ENCODE peak calls at places on chromosomes 11 and 22, in eight cellular contexts. W is prostate gland, M is suprapubic skin, N is H1, G is breast epithelium, B is GM12891, U is GM12892, Z is SK-N-SH. Q is an unnamed sample.

GRCh38 chr11:15970506-15971214 is 385.7 kb downstream of the SOX6 start:
- DNase-seq in W (peak), M (no peak), N (no peak), G (no peak), B (no peak), U (no peak), Z (no peak), Q (no peak)

GRCh38 chr11:68525930-68526329 is 65.4 kb downstream of the PPP6R3 start:
- DNase-seq in W (no peak), M (no peak), N (no peak), G (no peak), B (no peak), U (no peak), Z (no peak), Q (no peak)

GRCh38 chr11:134476435-134477021 is 64.5 kb upstream of the B3GAT1 start:
- DNase-seq in W (no peak), M (no peak), N (peak), G (no peak), B (no peak), U (no peak), Z (no peak), Q (no peak)

GRCh38 chr22:27101288-27101687 is 443.9 kb downstream of the MIAT start:
- DNase-seq in W (no peak), M (no peak), N (no peak), G (no peak), B (no peak), U (no peak), Z (no peak), Q (no peak)

GRCh38 chr11:103601230-103601846 is 435.1 kb upstream of the DDI1 start:
- DNase-seq in W (no peak), M (no peak), N (peak), G (no peak), B (peak), U (peak), Z (peak), Q (no peak)

GRCh38 chr22:49514211-49514610 is 313.5 kb downstream of the BRD1 start:
- DNase-seq in W (no peak), M (no peak), N (no peak), G (peak), B (no peak), U (no peak), Z (no peak), Q (no peak)

GRCh38 chr11:113114452-113115027 is 153.3 kb downstream of the NCAM1 start:
- DNase-seq in W (peak), M (no peak), N (peak), G (peak), B (no peak), U (no peak), Z (peak), Q (peak)

GRCh38 chr11:114058026-114058706 is 1.3 kb upstream of the ZBTB16 start:
- DNase-seq in W (no peak), M (peak), N (peak), G (peak), B (no peak), U (no peak), Z (no peak), Q (peak)

GRCh38 chr11:121534131-121535093 is 81.6 kb upstream of the SORL1-AS1 start:
- DNase-seq in W (peak), M (no peak), N (no peak), G (no peak), B (no peak), U (no peak), Z (no peak), Q (no peak)

GRCh38 chr22:48663297-48663696 is 1164.4 kb downstream of the BRD1 start:
- DNase-seq in W (no peak), M (no peak), N (no peak), G (no peak), B (no peak), U (no peak), Z (no peak), Q (no peak)

GRCh38 chr22:19663286-19663815 is 51.0 kb upstream of the SEPTIN5 start:
- DNase-seq in W (no peak), M (no peak), N (no peak), G (no peak), B (no peak), U (no peak), Z (peak), Q (peak)

GRCh38 chr11:134228625-134229024 is 4.2 kb downstream of the VPS26B start:
- DNase-seq in W (no peak), M (no peak), N (no peak), G (no peak), B (peak), U (no peak), Z (no peak), Q (no peak)

GRCh38 chr11:70423523-70424505 is 25.5 kb downstream of the CTTN start:
- DNase-seq in W (no peak), M (no peak), N (no peak), G (no peak), B (peak), U (peak), Z (no peak), Q (peak)

GRCh38 chr11:130817608-130817944 is 98.7 kb downstream of the SNX19 start:
- DNase-seq in W (no peak), M (no peak), N (no peak), G (no peak), B (no peak), U (no peak), Z (no peak), Q (no peak)

GRCh38 chr11:114219559-114220349 is 76.4 kb upstream of the NNMT start:
- DNase-seq in W (no peak), M (no peak), N (no peak), G (no peak), B (no peak), U (no peak), Z (no peak), Q (no peak)

GRCh38 chr11:125886997-125887372 is 483 bp upstream of the HYLS1 start:
- DNase-seq in W (peak), M (peak), N (no peak), G (no peak), B (peak), U (peak), Z (no peak), Q (peak)

GRCh38 chr22:31585161-31585859 is 76.7 kb downstream of the PISD start:
- DNase-seq in W (no peak), M (no peak), N (no peak), G (no peak), B (no peak), U (no peak), Z (no peak), Q (no peak)

GRCh38 chr11:32259641-32260081 is 168.8 kb downstream of the RCN1 start:
- DNase-seq in W (no peak), M (no peak), N (no peak), G (no peak), B (peak), U (peak), Z (no peak), Q (peak)

GRCh38 chr11:6927030-6927617 is 898 bp downstream of the ZNF215 start:
- DNase-seq in W (no peak), M (no peak), N (no peak), G (no peak), B (no peak), U (peak), Z (no peak), Q (no peak)

GRCh38 chr22:24392218-24392931 is 35.0 kb upstream of the ADORA2A start:
- DNase-seq in W (no peak), M (no peak), N (no peak), G (no peak), B (no peak), U (no peak), Z (peak), Q (no peak)

GRCh38 chr11:103594283-103594682 is 442.2 kb upstream of the DDI1 start:
- DNase-seq in W (no peak), M (no peak), N (no peak), G (no peak), B (no peak), U (no peak), Z (no peak), Q (no peak)

GRCh38 chr22:27170491-27170890 is 513.1 kb downstream of the MIAT start:
- DNase-seq in W (no peak), M (no peak), N (no peak), G (no peak), B (no peak), U (no peak), Z (no peak), Q (no peak)

GRCh38 chr11:20278727-20279126 is 84.8 kb upstream of the HTATIP2 start:
- DNase-seq in W (no peak), M (no peak), N (no peak), G (no peak), B (no peak), U (no peak), Z (no peak), Q (no peak)

GRCh38 chr22:44030051-44030701 is 6.1 kb downstream of the PARVB start:
- DNase-seq in W (no peak), M (no peak), N (no peak), G (no peak), B (no peak), U (no peak), Z (no peak), Q (peak)
- TF ChIP-seq POLR2AphosphoS5 in W (no peak), M (no peak), N (no peak), G (no peak), B (no peak), U (no peak), Z (no peak), Q (no peak)

DNA sequence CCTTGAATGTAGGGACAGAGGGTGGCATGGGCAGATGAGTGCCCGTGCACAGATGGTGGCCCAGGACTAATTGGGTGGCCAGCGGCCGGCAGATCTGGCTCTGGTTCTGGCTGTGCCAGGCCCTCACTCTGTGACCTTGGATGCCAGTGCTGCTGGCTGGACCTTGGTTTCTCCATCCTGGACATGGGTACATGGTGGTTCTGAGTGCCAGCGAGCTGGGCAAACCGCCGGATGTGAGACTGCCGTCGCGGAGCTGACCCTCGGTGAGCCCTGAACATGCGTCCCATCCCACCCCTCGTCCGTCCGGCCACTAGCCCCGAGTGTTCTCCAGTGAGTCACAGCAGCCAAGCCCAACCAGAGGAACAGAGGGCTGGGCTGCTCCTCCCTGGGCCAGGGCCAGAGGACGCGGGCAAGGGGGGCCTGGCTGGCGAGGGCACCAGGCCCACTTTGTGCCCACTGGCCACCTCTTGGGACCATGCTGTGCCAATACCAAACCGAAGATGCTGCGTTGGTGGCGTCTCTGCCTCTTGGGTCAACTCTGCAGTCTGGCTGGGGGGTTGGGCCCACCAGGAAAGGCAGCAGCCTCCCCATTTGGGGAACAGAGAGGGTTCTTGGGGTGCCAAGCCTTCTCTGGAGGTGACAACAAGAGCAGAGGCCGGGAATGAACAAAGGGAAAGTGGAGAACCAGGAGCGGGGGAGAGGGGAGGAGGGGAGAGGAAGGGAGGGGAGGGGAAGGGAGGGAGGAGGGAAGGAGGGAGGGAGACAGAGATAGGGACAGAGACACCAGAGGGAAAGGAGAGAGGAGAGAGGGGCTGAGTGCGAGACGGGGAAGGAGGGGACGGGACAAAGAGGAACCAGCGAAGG is 10.7 kb downstream of the LSP1 start:
- DNase-seq in W (peak), M (peak), N (no peak), G (peak), B (no peak), U (no peak), Z (peak), Q (peak)
- TF ChIP-seq POLR2AphosphoS5 in W (peak), M (peak), N (no peak), G (peak), B (peak), U (no peak), Z (no peak), Q (peak)

GRCh38 chr11:62546244-62546936 is at the start of gene AHNAK:
- DNase-seq in W (peak), M (peak), N (peak), G (peak), B (no peak), U (peak), Z (peak), Q (peak)
- TF ChIP-seq POLR2AphosphoS5 in W (peak), M (peak), N (no peak), G (peak), B (no peak), U (no peak), Z (peak), Q (peak)

DNA sequence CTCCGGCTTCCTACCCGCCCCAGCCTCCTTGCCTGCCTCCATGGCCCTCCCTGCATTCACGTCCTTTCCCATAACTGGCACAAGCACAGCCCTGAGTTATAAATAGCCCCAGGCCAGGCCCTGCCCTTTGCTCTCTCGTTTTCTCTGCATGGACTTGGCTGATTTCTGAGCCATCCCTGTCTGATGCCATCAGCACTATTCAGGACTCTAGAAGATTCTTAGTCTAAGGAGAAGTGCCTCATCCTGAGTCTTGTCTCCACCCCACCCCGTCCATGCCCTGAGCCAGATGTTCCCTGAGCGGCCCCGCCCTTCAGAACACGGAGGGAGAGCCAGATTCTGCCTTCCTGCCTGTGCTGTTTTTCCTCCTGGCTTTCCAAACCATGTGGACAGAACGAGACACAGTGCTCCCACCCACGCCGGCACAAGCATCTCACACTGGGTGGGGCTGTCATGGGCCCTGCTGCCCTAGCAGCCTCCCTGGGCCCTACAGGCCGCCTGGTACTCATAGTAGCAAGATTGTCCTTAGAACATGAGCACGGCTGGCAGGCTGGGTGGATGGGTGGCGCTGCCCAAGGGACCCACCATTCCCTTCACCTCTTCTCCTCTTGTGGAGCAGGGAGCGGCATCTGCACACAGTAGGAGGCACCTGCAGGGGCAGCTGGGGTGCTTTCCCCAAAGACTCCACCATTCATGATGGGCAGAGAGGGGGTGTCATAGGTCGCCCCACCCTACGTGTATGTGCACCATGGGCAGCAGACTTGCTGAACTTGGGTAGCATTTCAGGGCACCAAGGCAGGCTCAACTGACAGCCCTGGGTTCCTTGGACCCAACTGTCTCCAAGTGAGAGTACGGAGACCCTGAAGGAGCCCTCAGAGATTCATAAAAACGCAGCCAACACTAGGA is 76.9 kb downstream of the BCR start:
- DNase-seq in W (no peak), M (peak), N (no peak), G (no peak), B (no peak), U (no peak), Z (no peak), Q (peak)
- TF ChIP-seq POLR2AphosphoS5 in W (peak), M (peak), N (no peak), G (no peak), B (no peak), U (no peak), Z (no peak), Q (no peak)

GRCh38 chr22:30398685-30399680 is 2.2 kb downstream of the SEC14L2 start:
- DNase-seq in W (peak), M (no peak), N (no peak), G (no peak), B (no peak), U (no peak), Z (no peak), Q (no peak)
- TF ChIP-seq POLR2AphosphoS5 in W (no peak), M (no peak), N (no peak), G (no peak), B (no peak), U (no peak), Z (no peak), Q (no peak)

GRCh38 chr11:65558002-65558784 is at the start of gene LTBP3:
- DNase-seq in W (peak), M (peak), N (peak), G (no peak), B (peak), U (peak), Z (peak), Q (peak)
- TF ChIP-seq POLR2AphosphoS5 in W (peak), M (no peak), N (no peak), G (peak), B (no peak), U (no peak), Z (no peak), Q (peak)

GRCh38 chr11:43942651-43943356 is 367 bp downstream of the C11orf96 start:
- DNase-seq in W (no peak), M (no peak), N (peak), G (no peak), B (no peak), U (no peak), Z (peak), Q (no peak)
- TF ChIP-seq POLR2AphosphoS5 in W (no peak), M (no peak), N (no peak), G (no peak), B (no peak), U (no peak), Z (no peak), Q (peak)

DNA sequence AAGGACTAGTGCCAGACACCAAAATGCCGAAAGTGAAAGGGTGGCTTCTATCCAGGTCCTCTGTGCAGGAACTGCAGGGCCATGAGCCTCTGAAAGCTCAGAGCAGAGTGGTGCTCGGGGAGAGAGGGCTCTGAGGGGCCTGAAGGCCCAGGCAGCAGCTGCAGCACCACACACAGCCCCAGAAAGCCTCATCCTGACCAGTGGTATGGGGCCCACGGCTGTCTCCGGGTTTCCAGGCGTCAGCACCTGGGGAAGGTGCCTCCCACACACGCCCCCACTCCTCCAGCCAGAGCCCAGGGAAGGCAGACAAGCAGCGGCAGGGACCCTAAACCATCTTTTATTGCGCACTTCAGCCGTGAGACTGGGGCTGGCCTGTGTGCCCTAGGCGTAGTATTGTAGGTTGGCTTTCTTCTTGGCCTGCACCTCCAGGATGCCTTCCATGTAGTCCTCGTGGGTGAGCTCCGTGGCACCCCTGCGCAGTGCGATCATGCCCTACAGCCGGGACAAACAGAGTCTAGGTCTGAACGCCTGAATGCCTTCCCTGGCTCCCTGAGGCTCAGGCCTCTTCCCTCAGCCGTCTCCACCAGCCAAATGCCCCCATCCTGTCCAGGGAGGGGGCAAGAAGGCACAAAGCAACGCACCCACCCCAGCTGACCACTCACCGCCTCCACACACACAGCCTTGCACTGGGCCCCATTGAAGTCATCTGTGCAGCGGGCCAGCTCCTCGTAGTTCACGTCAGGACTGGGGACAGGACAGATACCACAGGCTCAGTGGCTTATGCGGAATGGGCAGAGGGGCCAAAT is 7.6 kb downstream of the PSMC3 start:
- DNase-seq in W (no peak), M (no peak), N (no peak), G (no peak), B (no peak), U (no peak), Z (no peak), Q (peak)
- TF ChIP-seq POLR2AphosphoS5 in W (no peak), M (no peak), N (peak), G (no peak), B (peak), U (peak), Z (no peak), Q (no peak)

DNA sequence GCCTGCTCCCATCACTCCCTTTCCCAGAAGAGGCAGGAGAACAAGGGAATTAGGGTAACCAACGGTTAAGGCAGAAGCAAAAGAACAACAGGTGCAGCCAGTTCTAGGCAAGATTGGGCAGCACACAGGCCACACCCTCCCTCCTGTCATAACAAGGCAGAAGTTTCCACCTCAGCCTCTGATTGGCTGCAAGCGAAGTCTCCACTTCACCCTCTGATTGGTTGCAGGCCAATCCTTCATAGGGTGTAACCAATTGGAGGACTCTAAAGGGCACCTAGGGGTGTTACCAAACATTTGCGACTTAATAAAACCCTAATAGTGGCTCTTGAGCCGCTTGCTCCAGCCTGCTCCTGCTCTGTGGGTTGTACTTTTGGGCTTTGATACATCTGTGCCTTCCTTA is 153.8 kb downstream of the CACNA1I start:
- DNase-seq in W (no peak), M (no peak), N (no peak), G (peak), B (peak), U (no peak), Z (no peak), Q (no peak)
- TF ChIP-seq POLR2AphosphoS5 in W (no peak), M (no peak), N (no peak), G (no peak), B (no peak), U (no peak), Z (no peak), Q (no peak)

Q was measured in upper lobe of left lung.